ENCODE peak calls at places on chromosomes 5 and 9, in four cellular contexts. One of them, this sample, is unnamed.

GRCh38 chr5:42634575-42634974 is 122.0 kb upstream of the CCDC152 start:
- DNase-seq in WTC11: no peak
- DNase-seq in progenitor cell of endocrine pancreas: no peak
- DNase-seq in fibroblast of mammary gland: no peak
- DNase-seq in this sample: no peak

GRCh38 chr9:133991211-133991921 is 758 bp downstream of the VAV2 start:
- DNase-seq in fibroblast of mammary gland: no peak
- DNase-seq in progenitor cell of endocrine pancreas: no peak
- DNase-seq in WTC11: peak; percentile 31
- DNase-seq in this sample: no peak

GRCh38 chr5:154520861-154521453 is 42.9 kb upstream of the HAND1 start:
- DNase-seq in WTC11: peak; percentile 91
- DNase-seq in progenitor cell of endocrine pancreas: peak; percentile 74
- DNase-seq in fibroblast of mammary gland: no peak
- DNase-seq in this sample: no peak

GRCh38 chr5:14739538-14739937 is 75.0 kb downstream of the OTULIN start:
- DNase-seq in fibroblast of mammary gland: peak; percentile 78
- DNase-seq in WTC11: no peak
- DNase-seq in progenitor cell of endocrine pancreas: no peak
- DNase-seq in this sample: no peak

GRCh38 chr9:126407125-126407870 is 80.7 kb downstream of the MVB12B start:
- DNase-seq in fibroblast of mammary gland: peak; percentile 24
- DNase-seq in WTC11: no peak
- DNase-seq in progenitor cell of endocrine pancreas: no peak
- DNase-seq in this sample: no peak

GRCh38 chr9:136204838-136205706 is at the start of gene LHX3:
- DNase-seq in progenitor cell of endocrine pancreas: peak; percentile 62
- DNase-seq in WTC11: peak; percentile 69
- DNase-seq in fibroblast of mammary gland: no peak
- DNase-seq in this sample: no peak

GRCh38 chr5:158991391-158991790 is 108.3 kb downstream of the EBF1 start:
- DNase-seq in progenitor cell of endocrine pancreas: no peak
- DNase-seq in WTC11: no peak
- DNase-seq in fibroblast of mammary gland: peak; percentile 92
- DNase-seq in this sample: no peak

GRCh38 chr5:160175438-160176218 is 53.7 kb upstream of the FABP6 start:
- DNase-seq in fibroblast of mammary gland: peak; percentile 27
- DNase-seq in WTC11: no peak
- DNase-seq in progenitor cell of endocrine pancreas: no peak
- DNase-seq in this sample: no peak

GRCh38 chr5:130045334-130045733 is 141.1 kb downstream of the CHSY3 start:
- DNase-seq in fibroblast of mammary gland: peak; percentile 64
- DNase-seq in progenitor cell of endocrine pancreas: no peak
- DNase-seq in WTC11: no peak
- DNase-seq in this sample: no peak

GRCh38 chr5:69083412-69083811 is 10.4 kb upstream of the SLC30A5 start:
- DNase-seq in progenitor cell of endocrine pancreas: no peak
- DNase-seq in fibroblast of mammary gland: no peak
- DNase-seq in WTC11: peak; percentile 35
- DNase-seq in this sample: no peak

GRCh38 chr9:129669946-129670345 is 4.5 kb downstream of the PRRX2 start:
- DNase-seq in fibroblast of mammary gland: no peak
- DNase-seq in WTC11: no peak
- DNase-seq in progenitor cell of endocrine pancreas: no peak
- DNase-seq in this sample: no peak

GRCh38 chr5:59817536-59817935 is 76.0 kb downstream of the PDE4D start:
- DNase-seq in WTC11: no peak
- DNase-seq in fibroblast of mammary gland: no peak
- DNase-seq in progenitor cell of endocrine pancreas: no peak
- DNase-seq in this sample: no peak

GRCh38 chr9:14322211-14323082 is 8.5 kb upstream of the NFIB start:
- DNase-seq in WTC11: peak; percentile 90
- DNase-seq in fibroblast of mammary gland: peak; percentile 83
- DNase-seq in progenitor cell of endocrine pancreas: peak; percentile 81
- DNase-seq in this sample: peak; percentile 96

GRCh38 chr5:168159425-168159824 is 132.0 kb upstream of the WWC1 start:
- DNase-seq in WTC11: peak; percentile 40
- DNase-seq in progenitor cell of endocrine pancreas: no peak
- DNase-seq in fibroblast of mammary gland: no peak
- DNase-seq in this sample: no peak

GRCh38 chr9:13728917-13729811 is 449.7 kb upstream of the MPDZ start:
- DNase-seq in progenitor cell of endocrine pancreas: no peak
- DNase-seq in WTC11: no peak
- DNase-seq in fibroblast of mammary gland: peak; percentile 69
- DNase-seq in this sample: no peak

GRCh38 chr5:10724799-10725507 is 36.1 kb downstream of the DAP start:
- DNase-seq in fibroblast of mammary gland: peak; percentile 92
- DNase-seq in WTC11: peak; percentile 24
- DNase-seq in progenitor cell of endocrine pancreas: no peak
- DNase-seq in this sample: no peak

GRCh38 chr9:134326754-134327526 is 685 bp downstream of the RXRA start:
- DNase-seq in progenitor cell of endocrine pancreas: no peak
- DNase-seq in WTC11: no peak
- DNase-seq in fibroblast of mammary gland: peak; percentile 31
- DNase-seq in this sample: no peak

GRCh38 chr9:17191095-17191494 is 56.3 kb downstream of the CNTLN start:
- DNase-seq in progenitor cell of endocrine pancreas: no peak
- DNase-seq in WTC11: no peak
- DNase-seq in fibroblast of mammary gland: no peak
- DNase-seq in this sample: no peak

GRCh38 chr5:120655828-120656435 is 191.8 kb downstream of the PRR16 start:
- DNase-seq in WTC11: peak; percentile 59
- DNase-seq in progenitor cell of endocrine pancreas: peak; percentile 29
- DNase-seq in fibroblast of mammary gland: peak; percentile 43
- DNase-seq in this sample: no peak

GRCh38 chr9:34163439-34163838 is 15.4 kb upstream of the UBAP1 start:
- DNase-seq in progenitor cell of endocrine pancreas: no peak
- DNase-seq in fibroblast of mammary gland: peak; percentile 87
- DNase-seq in WTC11: no peak
- DNase-seq in this sample: no peak

GRCh38 chr9:129486496-129487306 is 134.2 kb downstream of the C9orf50 start:
- DNase-seq in progenitor cell of endocrine pancreas: no peak
- DNase-seq in fibroblast of mammary gland: peak; percentile 85
- DNase-seq in WTC11: no peak
- DNase-seq in this sample: peak; percentile 93

GRCh38 chr5:158641016-158641415 is 458.7 kb downstream of the EBF1 start:
- DNase-seq in fibroblast of mammary gland: peak; percentile 26
- DNase-seq in progenitor cell of endocrine pancreas: no peak
- DNase-seq in WTC11: no peak
- DNase-seq in this sample: no peak

GRCh38 chr9:98781588-98782383 is 14.6 kb downstream of the ANKS6 start:
- DNase-seq in progenitor cell of endocrine pancreas: no peak
- DNase-seq in WTC11: no peak
- DNase-seq in fibroblast of mammary gland: no peak
- DNase-seq in this sample: peak; percentile 79

GRCh38 chr5:95730011-95730700 is 980 bp upstream of the RHOBTB3 start:
- DNase-seq in fibroblast of mammary gland: no peak
- DNase-seq in progenitor cell of endocrine pancreas: no peak
- DNase-seq in WTC11: no peak
- DNase-seq in this sample: no peak

DNA sequence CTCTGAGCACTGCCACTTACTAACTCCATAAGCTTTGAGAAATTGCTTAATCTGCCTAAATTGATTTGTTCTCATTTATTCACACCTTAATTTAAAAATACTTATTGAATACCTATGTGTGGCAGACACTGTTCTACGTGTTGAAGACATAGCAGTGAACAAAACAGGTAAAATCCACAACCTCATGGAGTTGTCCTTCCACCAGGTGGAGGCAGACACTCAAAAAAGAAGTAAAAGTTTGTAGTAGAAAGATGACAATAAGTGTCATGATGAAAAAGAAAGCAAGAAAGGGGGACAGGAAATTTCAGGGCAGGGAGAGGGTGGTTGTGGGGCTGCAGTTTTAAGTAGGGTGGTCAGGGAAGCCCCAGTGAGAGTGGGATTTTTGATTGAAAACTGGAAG is 94.9 kb downstream of the SREK1 start:
- DNase-seq in progenitor cell of endocrine pancreas: no peak
- DNase-seq in fibroblast of mammary gland: no peak
- DNase-seq in WTC11: no peak
- DNase-seq in this sample: no peak
- TF ChIP-seq CTCF in progenitor cell of endocrine pancreas: peak; percentile 55
- TF ChIP-seq CTCF in fibroblast of mammary gland: peak; percentile 18
- TF ChIP-seq CTCF in WTC11: no peak
- TF ChIP-seq CTCF in this sample: peak; percentile 12

GRCh38 chr9:107299437-107299836 is 16.4 kb downstream of the RAD23B start:
- DNase-seq in progenitor cell of endocrine pancreas: no peak
- DNase-seq in WTC11: no peak
- DNase-seq in fibroblast of mammary gland: peak; percentile 21
- DNase-seq in this sample: no peak
- TF ChIP-seq CTCF in progenitor cell of endocrine pancreas: peak; percentile 29
- TF ChIP-seq CTCF in WTC11: no peak
- TF ChIP-seq CTCF in fibroblast of mammary gland: peak; percentile 29
- TF ChIP-seq CTCF in this sample: peak; percentile 24

DNA sequence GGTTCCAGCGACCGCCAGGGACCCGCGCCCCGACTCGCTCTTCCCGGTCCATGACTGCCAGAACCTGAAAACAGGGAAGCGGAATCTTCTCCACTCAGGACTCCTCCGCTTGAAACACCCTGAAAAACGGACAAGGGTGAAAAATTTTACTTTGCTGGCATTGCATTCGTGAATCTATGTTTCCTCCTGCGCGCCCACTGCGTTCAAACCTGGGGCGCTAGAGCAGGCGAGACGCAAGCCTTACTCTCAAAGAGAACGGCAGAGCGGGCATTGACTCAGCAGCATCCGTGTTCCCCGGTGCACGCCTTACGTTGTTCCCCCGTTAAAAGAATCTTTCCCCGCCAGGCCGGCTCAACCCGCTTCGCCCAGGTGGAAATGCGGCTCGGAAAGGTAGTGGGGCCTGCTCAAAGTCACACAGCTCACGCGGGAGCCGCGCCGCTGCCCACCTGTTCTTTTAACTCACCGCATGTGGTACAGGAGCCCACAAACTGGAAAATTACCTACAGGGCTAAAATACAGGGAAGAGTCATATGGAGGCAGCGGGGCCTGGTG is 999 bp upstream of the DRD1 start:
- DNase-seq in WTC11: peak; percentile 33
- DNase-seq in progenitor cell of endocrine pancreas: no peak
- DNase-seq in fibroblast of mammary gland: no peak
- DNase-seq in this sample: no peak
- TF ChIP-seq CTCF in WTC11: no peak
- TF ChIP-seq CTCF in progenitor cell of endocrine pancreas: peak; percentile 18
- TF ChIP-seq CTCF in fibroblast of mammary gland: no peak
- TF ChIP-seq CTCF in this sample: no peak

GRCh38 chr5:57989378-57989777 is 470.5 kb downstream of the PLK2 start:
- DNase-seq in WTC11: no peak
- DNase-seq in progenitor cell of endocrine pancreas: no peak
- DNase-seq in fibroblast of mammary gland: peak; percentile 11
- DNase-seq in this sample: no peak
- TF ChIP-seq CTCF in WTC11: no peak
- TF ChIP-seq CTCF in progenitor cell of endocrine pancreas: no peak
- TF ChIP-seq CTCF in fibroblast of mammary gland: no peak
- TF ChIP-seq CTCF in this sample: no peak

DNA sequence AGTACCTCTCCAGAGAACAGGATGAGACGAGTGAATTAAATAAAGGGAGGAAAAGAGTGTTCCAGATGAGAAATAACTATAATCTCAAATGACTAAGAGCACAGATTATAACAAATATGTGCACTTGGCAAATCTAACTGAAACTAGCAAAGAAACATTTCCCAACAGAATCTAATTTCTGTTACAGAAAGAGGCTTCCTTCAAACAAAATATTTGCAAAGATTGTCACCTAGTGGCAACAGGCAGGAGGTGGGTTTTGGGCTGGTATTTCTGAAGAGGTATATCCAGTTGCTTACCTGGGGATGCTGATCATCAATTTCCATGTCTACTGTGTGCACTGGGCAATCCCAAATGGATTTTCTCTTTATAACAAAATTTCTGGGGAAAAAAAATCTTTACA is 5.6 kb upstream of the SPDL1 start:
- DNase-seq in progenitor cell of endocrine pancreas: no peak
- DNase-seq in WTC11: no peak
- DNase-seq in fibroblast of mammary gland: peak; percentile 70
- DNase-seq in this sample: no peak
- TF ChIP-seq CTCF in progenitor cell of endocrine pancreas: peak; percentile 58
- TF ChIP-seq CTCF in WTC11: no peak
- TF ChIP-seq CTCF in fibroblast of mammary gland: peak; percentile 80
- TF ChIP-seq CTCF in this sample: peak; percentile 31

This sample was measured in osteocyte.